ENCODE peak calls at places on chromosomes 6 and 20, in five cellular contexts. One of them, this sample, is unnamed.

GRCh38 chr20:58075980-58076749 is 152.3 kb downstream of the ANKRD60 start:
- DNase-seq in iPS DF 6.9: no peak
- DNase-seq in neuronal stem cell: no peak
- DNase-seq in lower lobe of right lung: no peak
- DNase-seq in GM23338: no peak
- DNase-seq in this sample: no peak

GRCh38 chr6:38233161-38233791 is 406.5 kb downstream of the BTBD9 start:
- DNase-seq in iPS DF 6.9: no peak
- DNase-seq in neuronal stem cell: no peak
- DNase-seq in lower lobe of right lung: no peak
- DNase-seq in GM23338: no peak
- DNase-seq in this sample: no peak

GRCh38 chr20:32806356-32806755 is 13.4 kb upstream of the MAPRE1 start:
- DNase-seq in iPS DF 6.9: no peak
- DNase-seq in neuronal stem cell: no peak
- DNase-seq in lower lobe of right lung: no peak
- DNase-seq in GM23338: no peak
- DNase-seq in this sample: no peak

GRCh38 chr6:166435574-166435973 is 52.8 kb upstream of the MPC1 start:
- DNase-seq in iPS DF 6.9: no peak
- DNase-seq in neuronal stem cell: no peak
- DNase-seq in lower lobe of right lung: no peak
- DNase-seq in GM23338: no peak
- DNase-seq in this sample: no peak

GRCh38 chr20:953742-954141 is 37.6 kb upstream of the ANGPT4 start:
- DNase-seq in iPS DF 6.9: no peak
- DNase-seq in neuronal stem cell: no peak
- DNase-seq in lower lobe of right lung: no peak
- DNase-seq in GM23338: peak; percentile 47
- DNase-seq in this sample: no peak

GRCh38 chr6:53581161-53581560 is 36.3 kb upstream of the GCLC start:
- DNase-seq in iPS DF 6.9: no peak
- DNase-seq in neuronal stem cell: no peak
- DNase-seq in lower lobe of right lung: no peak
- DNase-seq in GM23338: no peak
- DNase-seq in this sample: no peak

GRCh38 chr6:111564482-111564945 is 41.2 kb downstream of the TRAF3IP2 start:
- DNase-seq in iPS DF 6.9: no peak
- DNase-seq in neuronal stem cell: no peak
- DNase-seq in lower lobe of right lung: no peak
- DNase-seq in GM23338: no peak
- DNase-seq in this sample: no peak

GRCh38 chr6:90098025-90098474 is 198.6 kb downstream of the BACH2 start:
- DNase-seq in iPS DF 6.9: no peak
- DNase-seq in neuronal stem cell: no peak
- DNase-seq in lower lobe of right lung: peak; percentile 51
- DNase-seq in GM23338: no peak
- DNase-seq in this sample: peak; percentile 75

GRCh38 chr6:100673641-100674040 is 207.5 kb downstream of the ASCC3 start:
- DNase-seq in iPS DF 6.9: no peak
- DNase-seq in neuronal stem cell: peak; percentile 3
- DNase-seq in lower lobe of right lung: no peak
- DNase-seq in GM23338: peak; percentile 67
- DNase-seq in this sample: no peak

GRCh38 chr6:26322645-26323482 is 42.1 kb upstream of the BTN3A2 start:
- DNase-seq in iPS DF 6.9: no peak
- DNase-seq in neuronal stem cell: no peak
- DNase-seq in lower lobe of right lung: no peak
- DNase-seq in GM23338: peak; percentile 90
- DNase-seq in this sample: no peak

GRCh38 chr6:94733066-94733465 is 844.3 kb upstream of the MANEA start:
- DNase-seq in iPS DF 6.9: no peak
- DNase-seq in neuronal stem cell: no peak
- DNase-seq in lower lobe of right lung: no peak
- DNase-seq in GM23338: peak; percentile 50
- DNase-seq in this sample: no peak

GRCh38 chr6:84554706-84555105 is 209.7 kb downstream of the TBX18 start:
- DNase-seq in iPS DF 6.9: no peak
- DNase-seq in neuronal stem cell: no peak
- DNase-seq in lower lobe of right lung: no peak
- DNase-seq in GM23338: no peak
- DNase-seq in this sample: no peak

GRCh38 chr6:98669371-98669770 is 165.0 kb upstream of the POU3F2 start:
- DNase-seq in iPS DF 6.9: no peak
- DNase-seq in neuronal stem cell: no peak
- DNase-seq in lower lobe of right lung: no peak
- DNase-seq in GM23338: peak; percentile 20
- DNase-seq in this sample: no peak

GRCh38 chr20:33732166-33732970 is 572 bp downstream of the ZNF341 start:
- DNase-seq in iPS DF 6.9: no peak
- DNase-seq in neuronal stem cell: no peak
- DNase-seq in lower lobe of right lung: peak; percentile 93
- DNase-seq in GM23338: peak; percentile 87
- DNase-seq in this sample: peak; percentile 78

GRCh38 chr20:38764563-38765355 is 16.5 kb downstream of the ACTR5 start:
- DNase-seq in iPS DF 6.9: no peak
- DNase-seq in neuronal stem cell: no peak
- DNase-seq in lower lobe of right lung: no peak
- DNase-seq in GM23338: no peak
- DNase-seq in this sample: no peak

GRCh38 chr6:162889303-162889702 is 161.5 kb downstream of the PACRG start:
- DNase-seq in iPS DF 6.9: no peak
- DNase-seq in neuronal stem cell: no peak
- DNase-seq in lower lobe of right lung: no peak
- DNase-seq in GM23338: no peak
- DNase-seq in this sample: no peak

GRCh38 chr6:82980086-82980485 is 85.6 kb downstream of the UBE3D start:
- DNase-seq in iPS DF 6.9: no peak
- DNase-seq in neuronal stem cell: no peak
- DNase-seq in lower lobe of right lung: no peak
- DNase-seq in GM23338: no peak
- DNase-seq in this sample: no peak

GRCh38 chr6:34032856-34033255 is 113.0 kb downstream of the GRM4 start:
- DNase-seq in iPS DF 6.9: no peak
- DNase-seq in neuronal stem cell: no peak
- DNase-seq in lower lobe of right lung: no peak
- DNase-seq in GM23338: no peak
- DNase-seq in this sample: no peak

GRCh38 chr20:37243076-37243936 is 18.3 kb downstream of the GHRH start:
- DNase-seq in iPS DF 6.9: no peak
- DNase-seq in neuronal stem cell: no peak
- DNase-seq in lower lobe of right lung: no peak
- DNase-seq in GM23338: peak; percentile 88
- DNase-seq in this sample: no peak

GRCh38 chr20:63651942-63652191 is 1.4 kb downstream of the STMN3 start:
- DNase-seq in iPS DF 6.9: no peak
- DNase-seq in neuronal stem cell: no peak
- DNase-seq in lower lobe of right lung: no peak
- DNase-seq in GM23338: peak; percentile 31
- DNase-seq in this sample: no peak

GRCh38 chr6:5782783-5783567 is 223.8 kb downstream of the NRN1 start:
- DNase-seq in iPS DF 6.9: no peak
- DNase-seq in neuronal stem cell: no peak
- DNase-seq in lower lobe of right lung: no peak
- DNase-seq in GM23338: no peak
- DNase-seq in this sample: no peak

GRCh38 chr6:38678178-38678760 is 24.7 kb downstream of the GLO1 start:
- DNase-seq in iPS DF 6.9: no peak
- DNase-seq in neuronal stem cell: no peak
- DNase-seq in lower lobe of right lung: no peak
- DNase-seq in GM23338: no peak
- DNase-seq in this sample: no peak

GRCh38 chr20:41956316-41957050 is 338.3 kb upstream of the CHD6 start:
- DNase-seq in iPS DF 6.9: peak; percentile 33
- DNase-seq in neuronal stem cell: peak; percentile 6
- DNase-seq in lower lobe of right lung: no peak
- DNase-seq in GM23338: peak; percentile 2
- DNase-seq in this sample: no peak

GRCh38 chr6:160424256-160424655 is 76.1 kb downstream of the SLC22A3 start:
- DNase-seq in iPS DF 6.9: no peak
- DNase-seq in neuronal stem cell: no peak
- DNase-seq in lower lobe of right lung: no peak
- DNase-seq in GM23338: no peak
- DNase-seq in this sample: no peak

GRCh38 chr6:160420253-160420968 is 72.2 kb downstream of the SLC22A3 start:
- DNase-seq in iPS DF 6.9: no peak
- DNase-seq in neuronal stem cell: no peak
- DNase-seq in lower lobe of right lung: no peak
- DNase-seq in GM23338: no peak
- DNase-seq in this sample: no peak

GRCh38 chr6:160419488-160419887 is 71.3 kb downstream of the SLC22A3 start:
- DNase-seq in iPS DF 6.9: no peak
- DNase-seq in neuronal stem cell: no peak
- DNase-seq in lower lobe of right lung: no peak
- DNase-seq in GM23338: no peak
- DNase-seq in this sample: no peak

GRCh38 chr6:160420969-160421556 is 72.9 kb downstream of the SLC22A3 start:
- DNase-seq in iPS DF 6.9: no peak
- DNase-seq in neuronal stem cell: no peak
- DNase-seq in lower lobe of right lung: no peak
- DNase-seq in GM23338: no peak
- DNase-seq in this sample: no peak

GRCh38 chr6:160421854-160422253 is 73.7 kb downstream of the SLC22A3 start:
- DNase-seq in iPS DF 6.9: no peak
- DNase-seq in neuronal stem cell: no peak
- DNase-seq in lower lobe of right lung: no peak
- DNase-seq in GM23338: no peak
- DNase-seq in this sample: no peak
- H3K4me3 ChIP-seq in iPS DF 6.9: no peak overlapping the region
- H3K4me3 ChIP-seq in neuronal stem cell: no peak overlapping the region
- H3K4me3 ChIP-seq in lower lobe of right lung: no peak overlapping the region
- H3K4me3 ChIP-seq in GM23338: no peak overlapping the region
- H3K4me3 ChIP-seq in this sample: no peak overlapping the region

GRCh38 chr6:102655823-102656222 is 1262.3 kb downstream of the GRIK2 start:
- DNase-seq in iPS DF 6.9: no peak
- DNase-seq in neuronal stem cell: no peak
- DNase-seq in lower lobe of right lung: no peak
- DNase-seq in GM23338: no peak
- DNase-seq in this sample: no peak

GRCh38 chr6:102662851-102663250 is 1269.3 kb downstream of the GRIK2 start:
- DNase-seq in iPS DF 6.9: no peak
- DNase-seq in neuronal stem cell: no peak
- DNase-seq in lower lobe of right lung: no peak
- DNase-seq in GM23338: no peak
- DNase-seq in this sample: no peak

DNA sequence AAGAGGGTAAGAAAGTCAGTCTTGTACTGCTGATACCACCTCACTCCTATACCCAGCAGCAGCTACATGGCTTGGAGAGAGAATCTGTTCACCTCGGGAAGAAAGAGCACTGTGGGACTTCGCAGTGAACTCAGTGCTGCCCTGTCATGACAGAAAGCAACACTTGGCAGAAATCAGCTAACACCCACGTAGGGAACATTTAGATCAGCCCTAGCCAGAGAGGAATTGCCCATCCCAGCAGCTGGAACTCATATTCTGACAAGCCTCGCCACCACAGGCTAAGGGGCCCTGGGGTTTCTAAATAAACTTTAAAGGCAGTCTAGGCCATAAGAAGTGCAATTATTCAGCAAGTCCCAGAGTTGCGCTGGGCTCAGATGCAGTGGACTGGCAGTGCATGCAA is 1266.8 kb downstream of the GRIK2 start:
- DNase-seq in iPS DF 6.9: no peak
- DNase-seq in neuronal stem cell: no peak
- DNase-seq in lower lobe of right lung: peak; percentile 20
- DNase-seq in GM23338: no peak
- DNase-seq in this sample: no peak
- H3K27ac ChIP-seq in iPS DF 6.9: no peak overlapping the region
- H3K27ac ChIP-seq in neuronal stem cell: no peak overlapping the region
- H3K27ac ChIP-seq in lower lobe of right lung: no peak overlapping the region
- H3K27ac ChIP-seq in GM23338: no peak overlapping the region
- H3K27ac ChIP-seq in this sample: no peak overlapping the region

GRCh38 chr6:113873043-113873667 is 16.0 kb downstream of the MARCKS start:
- DNase-seq in iPS DF 6.9: no peak
- DNase-seq in neuronal stem cell: no peak
- DNase-seq in lower lobe of right lung: peak; percentile 66
- DNase-seq in GM23338: peak; percentile 28
- DNase-seq in this sample: no peak
- H3K4me3 ChIP-seq in iPS DF 6.9: no peak overlapping the region
- H3K4me3 ChIP-seq in neuronal stem cell: no peak overlapping the region
- H3K4me3 ChIP-seq in lower lobe of right lung: peak overlapping the region; percentile 44
- H3K4me3 ChIP-seq in GM23338: no peak overlapping the region
- H3K4me3 ChIP-seq in this sample: no peak overlapping the region

GRCh38 chr6:28710466-28711191 is 184.9 kb downstream of the GPX5 start:
- DNase-seq in iPS DF 6.9: no peak
- DNase-seq in neuronal stem cell: no peak
- DNase-seq in lower lobe of right lung: no peak
- DNase-seq in GM23338: peak; percentile 80
- DNase-seq in this sample: no peak
- H3K27ac ChIP-seq in iPS DF 6.9: no peak overlapping the region
- H3K27ac ChIP-seq in neuronal stem cell: peak overlapping the region; percentile 76
- H3K27ac ChIP-seq in lower lobe of right lung: no peak overlapping the region
- H3K27ac ChIP-seq in GM23338: no peak overlapping the region
- H3K27ac ChIP-seq in this sample: no peak overlapping the region

DNA sequence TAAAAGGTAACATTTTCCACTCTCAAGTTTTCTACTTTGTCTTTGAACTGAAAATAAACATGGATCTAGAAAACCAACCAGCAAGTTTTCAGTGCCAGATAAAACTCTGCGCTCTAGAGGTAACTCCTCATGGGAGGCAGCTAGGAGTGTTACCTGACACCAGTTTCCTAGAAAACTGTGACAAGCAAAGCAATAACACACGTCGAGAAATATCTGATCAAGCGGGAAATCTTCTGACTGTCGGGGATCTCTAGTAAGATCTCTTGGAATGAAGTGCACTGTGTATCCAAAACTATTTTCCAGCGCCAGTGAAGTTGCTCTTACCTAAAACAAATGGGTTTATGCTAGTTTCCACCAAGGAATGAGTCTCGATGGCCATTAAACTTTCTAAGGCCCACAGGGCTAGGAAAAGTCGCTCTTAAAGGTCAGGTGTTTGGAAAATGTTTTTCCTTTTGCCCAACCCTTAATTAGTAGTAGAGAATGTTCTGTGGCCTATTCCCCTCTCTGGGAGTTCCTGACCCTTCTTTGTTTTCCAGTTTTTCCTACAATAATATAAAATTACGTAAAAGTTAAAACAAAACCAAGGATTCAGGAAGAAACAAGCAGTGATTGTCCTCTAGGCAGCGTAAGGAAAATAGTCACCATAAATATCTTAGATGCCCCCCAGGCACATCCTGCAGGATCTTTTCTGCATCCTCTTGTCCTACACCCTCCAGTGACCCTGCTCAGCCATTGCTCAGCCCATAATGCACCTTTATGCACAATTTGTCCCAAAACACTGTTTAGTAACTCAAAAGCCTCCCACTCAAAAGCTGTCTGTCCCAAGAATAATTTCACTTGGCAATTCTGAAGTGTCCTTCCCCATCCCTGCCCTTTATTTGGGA is 137.7 kb upstream of the AKAP12 start:
- DNase-seq in iPS DF 6.9: no peak
- DNase-seq in neuronal stem cell: no peak
- DNase-seq in lower lobe of right lung: no peak
- DNase-seq in GM23338: no peak
- DNase-seq in this sample: no peak
- H3K4me3 ChIP-seq in iPS DF 6.9: no peak overlapping the region
- H3K4me3 ChIP-seq in neuronal stem cell: no peak overlapping the region
- H3K4me3 ChIP-seq in lower lobe of right lung: no peak overlapping the region
- H3K4me3 ChIP-seq in GM23338: no peak overlapping the region
- H3K4me3 ChIP-seq in this sample: no peak overlapping the region

GRCh38 chr6:147941143-147941542 is 401.5 kb upstream of the SASH1 start:
- DNase-seq in iPS DF 6.9: peak; percentile 11
- DNase-seq in neuronal stem cell: no peak
- DNase-seq in lower lobe of right lung: no peak
- DNase-seq in GM23338: peak; percentile 46
- DNase-seq in this sample: no peak
- H3K27ac ChIP-seq in iPS DF 6.9: no peak overlapping the region
- H3K27ac ChIP-seq in neuronal stem cell: no peak overlapping the region
- H3K27ac ChIP-seq in lower lobe of right lung: no peak overlapping the region
- H3K27ac ChIP-seq in GM23338: no peak overlapping the region
- H3K27ac ChIP-seq in this sample: no peak overlapping the region